ENCODE peak calls at places on chromosomes 2 and 18, in eight cellular contexts. L is activated naive CD4-positive, alpha-beta T cell treated with anti-CD3 and anti-CD28 coated beads for 36 hours; H is ureter; O is fibroblast of pulmonary artery; S is transverse colon; M is neural progenitor cell; I is stimulated activated CD4-positive, alpha-beta T cell treated with anti-CD3 and anti-CD28 coated beads, Interleukin-1b, Interleukin-23, amount 100 ng/mL, for 48 hours; V is A549. C is an unnamed sample.

GRCh38 chr2:33511141-33511540 is 34.7 kb downstream of the RASGRP3 start:
- DNase-seq in L (no peak), H (no peak), O (no peak), S (no peak), M (no peak), I (no peak), V (no peak), C (no peak)

GRCh38 chr18:47591429-47591828 is 339.0 kb downstream of the SMAD2 start:
- DNase-seq in L (no peak), H (no peak), O (no peak), S (no peak), M (no peak), I (no peak), V (no peak), C (peak)

GRCh38 chr2:191629001-191629453 is 48.9 kb upstream of the NABP1 start:
- DNase-seq in L (peak), H (no peak), O (no peak), S (no peak), M (no peak), I (no peak), V (no peak), C (no peak)

GRCh38 chr2:229921101-229921891 is 513 bp downstream of the TRIP12 start:
- DNase-seq in L (peak), H (peak), O (peak), S (peak), M (peak), I (peak), V (peak), C (peak)

GRCh38 chr2:150125708-150126107 is 361.8 kb downstream of the RND3 start:
- DNase-seq in L (no peak), H (no peak), O (peak), S (no peak), M (peak), I (no peak), V (peak), C (no peak)

GRCh38 chr2:145110668-145111067 is 590.7 kb upstream of the ZEB2 start:
- DNase-seq in L (no peak), H (no peak), O (peak), S (no peak), M (no peak), I (no peak), V (no peak), C (no peak)

GRCh38 chr2:235270951-235271350 is 222.9 kb upstream of the AGAP1 start:
- DNase-seq in L (peak), H (no peak), O (peak), S (no peak), M (no peak), I (peak), V (no peak), C (peak)

GRCh38 chr2:121591199-121591598 is 58.1 kb downstream of the CLASP1 start:
- DNase-seq in L (no peak), H (no peak), O (no peak), S (no peak), M (no peak), I (no peak), V (no peak), C (no peak)

GRCh38 chr2:177708660-177709328 is 316.2 kb downstream of the AGPS start:
- DNase-seq in L (no peak), H (no peak), O (no peak), S (no peak), M (no peak), I (no peak), V (no peak), C (no peak)

GRCh38 chr2:241728000-241728399 is 6.4 kb upstream of the D2HGDH start:
- DNase-seq in L (no peak), H (no peak), O (no peak), S (no peak), M (no peak), I (no peak), V (no peak), C (no peak)

GRCh38 chr18:5463390-5463789 is 80.4 kb downstream of the EPB41L3 start:
- DNase-seq in L (no peak), H (no peak), O (peak), S (peak), M (no peak), I (no peak), V (no peak), C (no peak)

GRCh38 chr2:160679686-160680085 is 186.1 kb upstream of the RBMS1 start:
- DNase-seq in L (no peak), H (no peak), O (no peak), S (no peak), M (no peak), I (no peak), V (no peak), C (no peak)

GRCh38 chr18:35634376-35634775 is 52.8 kb downstream of the GALNT1 start:
- DNase-seq in L (no peak), H (no peak), O (no peak), S (no peak), M (no peak), I (no peak), V (no peak), C (no peak)

GRCh38 chr2:26494891-26495290 is 17.0 kb upstream of the OTOF start:
- DNase-seq in L (no peak), H (no peak), O (no peak), S (no peak), M (no peak), I (no peak), V (no peak), C (no peak)

GRCh38 chr2:122704109-122704563 is 948.7 kb downstream of the TSN start:
- DNase-seq in L (no peak), H (no peak), O (no peak), S (no peak), M (no peak), I (no peak), V (no peak), C (no peak)

GRCh38 chr2:109439315-109439714 is 174.5 kb downstream of the SEPTIN10 start:
- DNase-seq in L (no peak), H (no peak), O (no peak), S (no peak), M (no peak), I (no peak), V (no peak), C (no peak)

GRCh38 chr2:214077727-214078126 is 333.1 kb upstream of the VWC2L start:
- DNase-seq in L (no peak), H (no peak), O (no peak), S (no peak), M (peak), I (no peak), V (no peak), C (no peak)

GRCh38 chr2:100919316-100919715 is 82.8 kb upstream of the RPL31 start:
- DNase-seq in L (peak), H (no peak), O (no peak), S (no peak), M (peak), I (no peak), V (no peak), C (no peak)

GRCh38 chr2:231395188-231396057 is at the start of gene B3GNT7:
- DNase-seq in L (no peak), H (no peak), O (no peak), S (peak), M (peak), I (no peak), V (no peak), C (no peak)

GRCh38 chr18:64259871-64260270 is 111.0 kb upstream of the LINC00305 start:
- DNase-seq in L (no peak), H (no peak), O (no peak), S (no peak), M (no peak), I (no peak), V (no peak), C (no peak)

GRCh38 chr18:36446059-36446458 is 148.5 kb downstream of the FHOD3 start:
- DNase-seq in L (no peak), H (no peak), O (no peak), S (no peak), M (no peak), I (no peak), V (no peak), C (no peak)

GRCh38 chr2:24743914-24744313 is 49.3 kb downstream of the PTRHD1 start:
- DNase-seq in L (no peak), H (no peak), O (no peak), S (no peak), M (peak), I (no peak), V (no peak), C (no peak)

GRCh38 chr18:56186319-56186718 is 452.1 kb downstream of the TXNL1 start:
- DNase-seq in L (no peak), H (no peak), O (no peak), S (no peak), M (no peak), I (no peak), V (no peak), C (no peak)

GRCh38 chr18:7741640-7742039 is 174.5 kb downstream of the PTPRM start:
- DNase-seq in L (no peak), H (no peak), O (no peak), S (no peak), M (no peak), I (no peak), V (no peak), C (no peak)

C was measured in DND-41.